ENCODE peak calls at places on chromosomes 2 and 18, in six cellular contexts. Y is cardiac fibroblast; V is epithelial cell of esophagus; I is activated gamma-delta T cell treated with Interleukin-2 at 50 U/mL for 16 hours; C is effector CD4-positive, alpha-beta T cell; W is naive B cell. R is an unnamed sample.

GRCh38 chr2:167136876-167137579 is 248.7 kb downstream of the XIRP2 start:
- DNase-seq in Y (no peak), V (no peak), I (no peak), C (no peak), W (no peak), R (no peak)

GRCh38 chr18:50563376-50563775 is 3.5 kb downstream of the MAPK4 start:
- DNase-seq in Y (no peak), V (no peak), I (no peak), C (no peak), W (no peak), R (no peak)

GRCh38 chr2:104945211-104945610 is 91.3 kb downstream of the POU3F3 start:
- DNase-seq in Y (no peak), V (no peak), I (no peak), C (no peak), W (no peak), R (no peak)

GRCh38 chr2:235566931-235567495 is 73.2 kb downstream of the AGAP1 start:
- DNase-seq in Y (no peak), V (no peak), I (no peak), C (no peak), W (no peak), R (no peak)

GRCh38 chr2:45258251-45258775 is 249.1 kb upstream of the SIX2 start:
- DNase-seq in Y (no peak), V (no peak), I (no peak), C (no peak), W (no peak), R (no peak)

GRCh38 chr2:54503192-54503591 is 47.1 kb downstream of the SPTBN1 start:
- DNase-seq in Y (peak), V (peak), I (peak), C (no peak), W (peak), R (no peak)

GRCh38 chr18:32289480-32290075 is 99.7 kb downstream of the MEP1B start:
- DNase-seq in Y (peak), V (peak), I (no peak), C (no peak), W (no peak), R (no peak)

GRCh38 chr2:1743396-1744150 is 742 bp downstream of the PXDN start:
- DNase-seq in Y (peak), V (peak), I (no peak), C (no peak), W (no peak), R (no peak)

GRCh38 chr2:71602581-71602980 is 149.2 kb downstream of the DYSF start:
- DNase-seq in Y (no peak), V (no peak), I (no peak), C (no peak), W (no peak), R (no peak)

GRCh38 chr2:102615620-102616436 is 3.5 kb upstream of the SLC9A2 start:
- DNase-seq in Y (peak), V (peak), I (peak), C (no peak), W (no peak), R (peak)

GRCh38 chr2:235605306-235605998 is 111.6 kb downstream of the AGAP1 start:
- DNase-seq in Y (peak), V (peak), I (no peak), C (no peak), W (no peak), R (no peak)

GRCh38 chr18:41099451-41099850 is 855.6 kb upstream of the PIK3C3 start:
- DNase-seq in Y (no peak), V (no peak), I (no peak), C (no peak), W (no peak), R (no peak)

GRCh38 chr2:70828914-70829824 is 6.4 kb downstream of the CD207 start:
- DNase-seq in Y (peak), V (no peak), I (no peak), C (no peak), W (no peak), R (no peak)

R was measured in naive thymus-derived CD4-positive, alpha-beta T cell.